ENCODE peak calls at places on chromosome 18, in seven cellular contexts. W is activated CD8-positive, alpha-beta memory T cell treated with anti-CD3 and anti-CD28 coated beads, Interleukin-2, amount 50 U/mL, for 48 hours; Q is CD8-positive, alpha-beta memory T cell; Y is NCI-H1694; S is GM10248; H is activated CD4-positive, alpha-beta T cell treated with anti-CD3 and anti-CD28 coated beads, Interleukin-2, amount 10 ng/mL, durations not matched to agents 7 days and 5 days; C is M059J. K is an unnamed sample.

GRCh38 chr18:11323359-11323819 is 174.0 kb upstream of the PIEZO2 start:
- DNase-seq in W (no peak), Q (no peak), Y (no peak), S (no peak), H (no peak), C (peak), K (no peak)

GRCh38 chr18:48410095-48410920 is 1.1 kb upstream of the ZBTB7C start:
- DNase-seq in W (peak), Q (peak), Y (peak), S (peak), H (peak), C (peak), K (no peak)

GRCh38 chr18:58455318-58455950 is 173.5 kb downstream of the ALPK2 start:
- DNase-seq in W (no peak), Q (no peak), Y (no peak), S (no peak), H (no peak), C (peak), K (peak)

GRCh38 chr18:35127201-35127600 is 86.0 kb downstream of the MAPRE2 start:
- DNase-seq in W (no peak), Q (no peak), Y (no peak), S (no peak), H (no peak), C (no peak), K (no peak)

GRCh38 chr18:35241523-35241804 is 630 bp downstream of the ZNF397 start:
- DNase-seq in W (no peak), Q (no peak), Y (peak), S (no peak), H (no peak), C (no peak), K (peak)

GRCh38 chr18:55839350-55839749 is 251.4 kb upstream of the TCF4 start:
- DNase-seq in W (no peak), Q (no peak), Y (no peak), S (no peak), H (no peak), C (peak), K (no peak)

GRCh38 chr18:677951-678363 is 20.5 kb downstream of the TYMS start:
- DNase-seq in W (no peak), Q (no peak), Y (no peak), S (no peak), H (no peak), C (peak), K (no peak)

GRCh38 chr18:24112874-24113615 is 25.8 kb upstream of the CABYR start:
- DNase-seq in W (no peak), Q (no peak), Y (no peak), S (no peak), H (no peak), C (peak), K (no peak)

GRCh38 chr18:75923169-75923568 is 495.7 kb upstream of the SMIM21 start:
- DNase-seq in W (no peak), Q (no peak), Y (no peak), S (no peak), H (no peak), C (peak), K (no peak)

GRCh38 chr18:8820701-8821465 is 115.5 kb downstream of the MTCL1 start:
- DNase-seq in W (no peak), Q (no peak), Y (no peak), S (no peak), H (no peak), C (no peak), K (no peak)

GRCh38 chr18:79092869-79093268 is 23.7 kb downstream of the ATP9B start:
- DNase-seq in W (no peak), Q (no peak), Y (no peak), S (no peak), H (no peak), C (peak), K (no peak)

GRCh38 chr18:11521853-11522252 is 87.5 kb upstream of the SLC35G4 start:
- DNase-seq in W (no peak), Q (no peak), Y (no peak), S (no peak), H (no peak), C (peak), K (no peak)

GRCh38 chr18:13393338-13393737 is 174.8 kb downstream of the LDLRAD4 start:
- DNase-seq in W (no peak), Q (no peak), Y (no peak), S (no peak), H (no peak), C (no peak), K (no peak)

GRCh38 chr18:28040216-28040615 is 136.7 kb downstream of the CDH2 start:
- DNase-seq in W (no peak), Q (no peak), Y (peak), S (no peak), H (no peak), C (no peak), K (no peak)

GRCh38 chr18:25896956-25897355 is 193.5 kb downstream of the SS18 start:
- DNase-seq in W (no peak), Q (no peak), Y (no peak), S (no peak), H (no peak), C (no peak), K (no peak)

GRCh38 chr18:11105463-11105862 is 43.9 kb downstream of the PIEZO2 start:
- DNase-seq in W (no peak), Q (no peak), Y (no peak), S (no peak), H (no peak), C (no peak), K (no peak)

GRCh38 chr18:22700920-22701319 is 232.2 kb upstream of the RBBP8 start:
- DNase-seq in W (no peak), Q (no peak), Y (no peak), S (no peak), H (no peak), C (no peak), K (no peak)

GRCh38 chr18:78739843-78740677 is 239.6 kb upstream of the SALL3 start:
- DNase-seq in W (peak), Q (no peak), Y (no peak), S (no peak), H (no peak), C (no peak), K (no peak)